ENCODE peak calls at places on chromosome 19, in eight cellular contexts. C is foreskin keratinocyte, H is ovary, M is B cell, Y is WTC11, J is HFFc6, R is AG09319, A is cardiac muscle cell. U is an unnamed sample.

GRCh38 chr19:14118165-14119051 is 846 bp upstream of the PRKACA start:
- DNase-seq in R (peak), H (peak), M (peak), Y (no peak), C (peak), A (peak), J (peak), U (no peak)

GRCh38 chr19:21020298-21021227 is at the start of gene ZNF430:
- DNase-seq in H (peak), C (peak), R (peak), M (peak), J (peak), Y (peak), A (peak), U (peak)

GRCh38 chr19:21264891-21265290 is 64.3 kb downstream of the ZNF708 start:
- DNase-seq in R (no peak), Y (no peak), A (no peak), H (no peak), C (no peak), J (no peak), M (no peak), U (no peak)

GRCh38 chr19:3868770-3869456 is at the start of gene ZFR2:
- DNase-seq in J (no peak), A (peak), M (peak), Y (peak), H (no peak), R (no peak), C (no peak), U (no peak)

GRCh38 chr19:5540208-5540607 is 27.5 kb downstream of the TINCR start:
- DNase-seq in J (no peak), M (no peak), R (no peak), Y (no peak), A (no peak), H (no peak), C (no peak), U (no peak)

GRCh38 chr19:13022859-13023636 is 27.8 kb downstream of the NFIX start:
- DNase-seq in Y (peak), R (peak), A (no peak), M (no peak), H (peak), J (peak), C (peak), U (peak)

GRCh38 chr19:2059422-2060201 is 8.6 kb upstream of the MKNK2 start:
- DNase-seq in H (no peak), Y (no peak), C (peak), J (peak), R (peak), M (no peak), A (no peak), U (no peak)

GRCh38 chr19:44649578-44650145 is 6.0 kb downstream of the PVR start:
- DNase-seq in A (no peak), Y (no peak), J (no peak), M (no peak), H (no peak), R (no peak), C (no peak), U (no peak)

GRCh38 chr19:50796634-50797428 is 6.6 kb downstream of the ACP4 start:
- DNase-seq in H (no peak), M (peak), J (no peak), Y (no peak), R (no peak), A (no peak), C (no peak), U (no peak)

GRCh38 chr19:20339444-20339843 is 172.4 kb downstream of the ZNF486 start:
- DNase-seq in H (no peak), A (no peak), R (no peak), C (no peak), M (no peak), J (no peak), Y (no peak), U (no peak)

GRCh38 chr19:15934332-15935078 is at the start of gene CYP4F11:
- DNase-seq in A (no peak), M (no peak), H (no peak), R (no peak), Y (no peak), J (no peak), C (no peak), U (no peak)

GRCh38 chr19:38047641-38048040 is 140.6 kb downstream of the SIPA1L3 start:
- DNase-seq in M (no peak), Y (no peak), A (no peak), R (no peak), H (no peak), C (no peak), J (no peak), U (no peak)

GRCh38 chr19:55459551-55459949 is 1.9 kb downstream of the ISOC2 start:
- DNase-seq in A (no peak), J (no peak), Y (no peak), R (no peak), M (no peak), C (no peak), H (no peak), U (no peak)

GRCh38 chr19:48378194-48378570 is 13.2 kb downstream of the KDELR1 start:
- DNase-seq in A (no peak), R (no peak), J (no peak), H (no peak), M (no peak), C (no peak), Y (no peak), U (no peak)

GRCh38 chr19:51783373-51783772 is 11.6 kb upstream of the FPR3 start:
- DNase-seq in H (no peak), Y (peak), C (peak), A (no peak), R (no peak), J (no peak), M (no peak), U (no peak)

GRCh38 chr19:12543855-12544254 is 7.4 kb downstream of the ZNF564 start:
- DNase-seq in J (no peak), C (peak), R (no peak), M (no peak), H (no peak), A (no peak), Y (no peak), U (no peak)

GRCh38 chr19:2477141-2477710 is 1.3 kb downstream of the GADD45B start:
- DNase-seq in H (peak), A (peak), R (no peak), C (peak), J (peak), M (no peak), Y (no peak), U (peak)

GRCh38 chr19:13865578-13866462 is 11.1 kb upstream of the NANOS3 start:
- DNase-seq in J (no peak), H (peak), R (no peak), Y (no peak), A (peak), C (no peak), M (peak), U (peak)

GRCh38 chr19:36772341-36773222 is at the start of gene ZNF850:
- DNase-seq in A (peak), R (peak), Y (peak), H (peak), C (peak), J (peak), M (peak), U (peak)

GRCh38 chr19:15096223-15096622 is 11.0 kb upstream of the SYDE1 start:
- DNase-seq in C (no peak), J (no peak), A (no peak), R (no peak), Y (no peak), M (no peak), H (no peak), U (no peak)

GRCh38 chr19:50249636-50250035 is 46.2 kb downstream of the MYH14 start:
- DNase-seq in C (no peak), J (no peak), R (no peak), M (no peak), H (no peak), A (no peak), Y (no peak), U (no peak)

GRCh38 chr19:3345850-3346460 is 20.4 kb upstream of the NFIC start:
- DNase-seq in Y (no peak), M (peak), H (no peak), J (no peak), R (no peak), A (no peak), C (no peak), U (no peak)

GRCh38 chr19:44588753-44589112 is 24.6 kb upstream of the IGSF23 start:
- DNase-seq in C (no peak), R (no peak), M (no peak), H (no peak), Y (no peak), J (no peak), A (no peak), U (no peak)

GRCh38 chr19:7925171-7925837 is 631 bp downstream of the CTXN1 start:
- DNase-seq in M (peak), R (no peak), Y (peak), C (no peak), A (peak), J (peak), H (peak), U (peak)

GRCh38 chr19:35751839-35752745 is 3.7 kb downstream of the LIN37 start:
- DNase-seq in M (no peak), Y (no peak), C (no peak), J (no peak), R (no peak), H (no peak), A (no peak), U (no peak)

GRCh38 chr19:13644648-13645047 is 119.7 kb upstream of the MRI1 start:
- DNase-seq in M (no peak), H (no peak), Y (no peak), C (no peak), A (no peak), R (no peak), J (no peak), U (no peak)

GRCh38 chr19:32222594-32222993 is 122.8 kb upstream of the ZNF507 start:
- DNase-seq in Y (no peak), C (no peak), J (no peak), H (no peak), R (no peak), M (no peak), A (no peak), U (no peak)

GRCh38 chr19:54297759-54298305 is 15.1 kb downstream of the LILRA5 start:
- DNase-seq in C (no peak), J (no peak), A (no peak), Y (no peak), M (no peak), H (no peak), R (no peak), U (no peak)

GRCh38 chr19:3949997-3950859 is 17.4 kb downstream of the NMRK2 start:
- DNase-seq in C (no peak), A (no peak), J (no peak), R (no peak), H (no peak), M (no peak), Y (no peak), U (no peak)

GRCh38 chr19:9054768-9055167 is 32.1 kb upstream of the OR1M1 start:
- DNase-seq in C (peak), R (no peak), A (no peak), J (no peak), Y (peak), M (no peak), H (no peak), U (no peak)

GRCh38 chr19:6856749-6857372 is 30.5 kb upstream of the ADGRE1 start:
- DNase-seq in J (no peak), R (no peak), C (no peak), A (no peak), Y (no peak), H (no peak), M (no peak), U (no peak)

GRCh38 chr19:46404039-46404883 is 9.1 kb downstream of the CCDC8 start:
- DNase-seq in J (no peak), A (peak), Y (peak), M (no peak), H (peak), R (no peak), C (peak), U (no peak)

GRCh38 chr19:46402725-46403124 is 10.6 kb downstream of the CCDC8 start:
- DNase-seq in J (no peak), Y (no peak), R (no peak), M (no peak), H (no peak), A (no peak), C (no peak), U (no peak)

GRCh38 chr19:46408611-46409039 is 4.7 kb downstream of the CCDC8 start:
- DNase-seq in A (peak), M (no peak), Y (no peak), R (no peak), H (peak), C (peak), J (no peak), U (no peak)

GRCh38 chr19:46407891-46408426 is 5.4 kb downstream of the CCDC8 start:
- DNase-seq in C (no peak), Y (no peak), R (no peak), J (no peak), A (no peak), M (no peak), H (no peak), U (no peak)

DNA sequence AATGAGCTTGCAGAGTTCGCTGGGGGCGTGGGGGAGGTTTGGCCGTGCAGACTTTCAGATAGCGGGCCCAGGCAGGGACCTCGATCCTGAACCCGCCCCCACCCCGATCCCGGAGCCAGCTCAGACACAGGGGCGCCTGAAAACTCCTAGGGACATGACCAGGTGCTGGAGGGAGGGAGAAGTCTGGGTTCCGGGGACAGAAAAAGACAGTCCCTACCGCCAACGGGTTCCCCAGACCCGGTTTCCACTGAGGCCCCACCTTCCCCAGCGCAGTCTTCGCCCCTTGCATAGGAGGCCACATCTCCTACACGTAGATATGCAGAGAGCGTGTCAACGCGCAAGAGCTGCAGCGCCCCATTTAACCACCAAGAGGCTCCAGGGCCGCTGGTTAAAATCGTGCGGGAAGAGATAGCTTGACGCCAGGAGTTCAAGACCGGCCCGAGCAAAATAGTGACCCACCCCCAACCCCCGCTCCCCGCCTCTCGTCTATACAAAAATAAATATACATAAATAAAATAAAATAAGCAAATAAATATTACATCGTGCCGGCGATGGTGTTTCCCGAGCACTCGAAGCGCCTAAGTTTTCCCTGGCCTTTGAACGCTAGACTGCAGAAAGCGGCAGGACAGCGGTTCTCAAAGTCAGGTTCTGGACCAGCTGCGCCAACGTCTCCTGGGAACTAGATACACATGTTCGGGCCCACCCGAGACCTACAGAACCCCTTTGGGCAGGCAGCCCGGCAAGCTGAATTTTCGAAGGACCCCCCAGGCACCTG is 8.3 kb downstream of the CCDC8 start:
- DNase-seq in C (peak), M (no peak), H (peak), Y (peak), J (no peak), A (peak), R (no peak), U (peak)
- TF ChIP-seq CTCF in C (peak), M (no peak), H (no peak), Y (peak), J (peak), A (peak), R (no peak), U (no peak)

GRCh38 chr19:18847516-18848463 is 16.0 kb downstream of the UPF1 start:
- DNase-seq in A (no peak), C (no peak), R (peak), J (peak), M (no peak), Y (no peak), H (no peak), U (no peak)
- TF ChIP-seq CTCF in A (no peak), C (no peak), R (no peak), J (peak), M (peak), Y (peak), H (no peak), U (no peak)

GRCh38 chr19:989381-990081 is 5.4 kb downstream of the WDR18 start:
- DNase-seq in A (no peak), M (no peak), R (no peak), H (no peak), J (no peak), C (no peak), Y (peak), U (no peak)
- TF ChIP-seq CTCF in A (peak), M (no peak), R (no peak), H (no peak), J (peak), C (peak), Y (peak), U (peak)

GRCh38 chr19:58499021-58499927 is 12.5 kb downstream of the SLC27A5 start:
- DNase-seq in C (peak), H (peak), J (peak), Y (peak), R (peak), M (peak), A (peak), U (peak)
- TF ChIP-seq CTCF in C (peak), H (no peak), J (peak), Y (no peak), R (peak), M (peak), A (peak), U (no peak)

DNA sequence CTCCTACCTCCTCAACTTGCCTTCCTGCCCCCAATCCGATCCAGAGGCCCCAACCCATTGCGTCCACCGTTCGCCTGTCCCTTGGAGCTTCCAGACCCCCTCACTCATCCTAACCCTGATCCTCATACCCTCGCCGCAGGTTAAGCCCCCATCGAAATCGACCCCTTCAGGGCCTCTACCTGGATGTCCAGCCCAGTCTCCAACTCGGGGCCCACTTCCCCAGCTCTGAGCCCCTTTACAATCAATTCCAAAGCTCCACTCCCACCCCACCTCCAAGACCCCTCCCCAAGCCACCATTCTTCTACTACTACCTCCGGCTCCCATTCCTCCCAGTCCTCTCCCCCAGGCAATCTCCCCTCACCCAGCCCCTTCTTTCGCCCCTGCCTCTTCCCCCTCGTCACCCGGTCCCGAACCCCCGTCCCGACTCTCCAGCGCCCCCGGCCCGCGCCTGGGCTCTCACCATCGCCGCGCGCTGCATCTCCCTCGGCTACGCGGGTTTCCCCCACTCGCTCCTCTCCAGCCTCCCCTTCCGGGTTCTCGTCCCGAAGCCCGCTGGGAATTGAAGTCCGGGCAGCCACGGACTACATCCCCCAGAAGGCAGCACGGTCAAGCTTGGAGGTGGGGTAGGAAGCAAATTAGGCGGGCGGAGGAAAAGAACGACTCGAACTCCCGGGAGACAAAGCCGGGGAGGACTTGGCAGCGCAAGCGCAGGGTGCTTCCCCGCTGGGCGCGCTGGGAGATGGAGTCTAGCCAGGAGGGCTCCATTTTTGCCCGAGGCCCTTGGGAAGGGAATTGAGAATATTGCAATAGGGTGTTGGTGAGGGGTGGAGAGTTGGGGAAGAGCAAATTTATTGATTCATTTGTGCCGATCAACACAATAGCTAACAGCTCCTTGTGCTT is at the start of gene FBXO46:
- DNase-seq in C (peak), Y (peak), A (peak), H (peak), R (peak), J (peak), M (peak), U (peak)
- TF ChIP-seq CTCF in C (peak), Y (no peak), A (peak), H (no peak), R (peak), J (peak), M (peak), U (peak)

GRCh38 chr19:42178791-42179500 is 38.5 kb downstream of the DEDD2 start:
- DNase-seq in J (no peak), Y (peak), M (peak), C (no peak), R (no peak), H (no peak), A (peak), U (no peak)
- TF ChIP-seq CTCF in J (peak), Y (peak), M (peak), C (peak), R (peak), H (no peak), A (peak), U (no peak)

U was measured in GM13976.